ENCODE peak calls at places on chromosomes 3 and 15, in four cellular contexts. T is ascending aorta, E is psoas muscle, H is breast epithelium. G is an unnamed sample.

GRCh38 chr3:49018707-49019006 is 277 bp upstream of the DALRD3 start:
- DNase-seq in H (no peak), E (no peak), T (no peak), G (no peak)

GRCh38 chr3:129015388-129016105 is 14.4 kb downstream of the EFCC1 start:
- DNase-seq in H (no peak), E (peak), T (no peak), G (peak)

GRCh38 chr3:158509891-158510290 is 61.1 kb upstream of the MLF1 start:
- DNase-seq in T (no peak), E (no peak), H (no peak), G (no peak)

GRCh38 chr3:55963611-55964010 is 476.5 kb upstream of the WNT5A start:
- DNase-seq in T (no peak), E (no peak), H (no peak), G (no peak)

GRCh38 chr15:41932939-41933725 is 39.2 kb downstream of the EHD4 start:
- DNase-seq in E (no peak), T (no peak), H (no peak), G (no peak)

GRCh38 chr3:140176526-140176925 is 241.5 kb downstream of the CLSTN2 start:
- DNase-seq in H (no peak), T (no peak), E (no peak), G (no peak)

GRCh38 chr15:36432162-36432561 is 147.3 kb upstream of the CDIN1 start:
- DNase-seq in E (no peak), T (no peak), H (no peak), G (no peak)

GRCh38 chr3:23495507-23495906 is 292.4 kb downstream of the UBE2E2 start:
- DNase-seq in H (no peak), T (no peak), E (no peak), G (no peak)

GRCh38 chr3:106068795-106069194 is 200.0 kb upstream of the CBLB start:
- DNase-seq in H (no peak), T (no peak), E (no peak), G (no peak)

GRCh38 chr3:12775226-12775625 is 16.2 kb upstream of the TMEM40 start:
- DNase-seq in E (no peak), T (no peak), H (no peak), G (no peak)

GRCh38 chr3:59381282-59381681 is 331.5 kb upstream of the CFAP20DC start:
- DNase-seq in E (no peak), T (no peak), H (no peak), G (no peak)

GRCh38 chr3:72319202-72320095 is 528.8 kb downstream of the SHQ1 start:
- DNase-seq in T (no peak), H (no peak), E (no peak), G (no peak)

GRCh38 chr15:31396881-31397560 is 70.4 kb downstream of the KLF13 start:
- DNase-seq in H (peak), E (peak), T (peak), G (no peak)
- H3K27ac ChIP-seq in H (peak), E (peak), T (peak), G (no peak)

DNA sequence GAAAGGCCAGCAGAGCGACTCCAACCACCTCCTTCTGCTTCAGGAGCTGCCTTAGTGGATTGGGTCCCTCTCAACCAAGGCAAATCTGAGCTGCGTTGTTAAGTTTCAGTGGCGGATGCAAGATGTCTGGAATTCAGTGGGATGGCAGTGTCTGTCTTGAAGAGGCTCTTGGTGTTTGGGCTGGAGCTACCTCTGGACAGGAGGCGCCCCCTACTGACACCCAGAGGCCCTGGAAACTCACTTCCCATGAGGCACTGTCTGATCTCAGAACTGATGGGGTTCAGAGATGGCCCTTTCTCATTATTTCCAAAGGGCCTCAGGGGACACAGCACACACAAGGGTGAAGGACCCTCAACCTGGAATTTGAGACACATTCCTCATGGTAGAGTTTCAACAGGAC is 6.0 kb upstream of the SLC28A1 start:
- DNase-seq in T (no peak), E (peak), H (peak), G (peak)
- TF ChIP-seq CTCF in T (peak), E (peak), H (peak), G (no peak)

GRCh38 chr3:153162513-153163348 is 705 bp downstream of the RAP2B start:
- DNase-seq in T (peak), E (peak), H (peak), G (peak)
- H3K27ac ChIP-seq in T (peak), E (peak), H (peak), G (peak)

GRCh38 chr3:57142335-57142734 is 22.8 kb downstream of the IL17RD start:
- DNase-seq in E (no peak), T (no peak), H (no peak), G (no peak)

GRCh38 chr3:57140894-57141293 is 24.3 kb downstream of the IL17RD start:
- DNase-seq in H (no peak), T (no peak), E (no peak), G (no peak)

GRCh38 chr3:57143886-57144459 is 21.2 kb downstream of the IL17RD start:
- DNase-seq in E (no peak), T (no peak), H (no peak), G (no peak)

GRCh38 chr3:57144952-57145351 is 20.2 kb downstream of the IL17RD start:
- DNase-seq in E (no peak), H (no peak), T (no peak), G (no peak)

GRCh38 chr3:57141719-57142118 is 23.4 kb downstream of the IL17RD start:
- DNase-seq in E (no peak), H (no peak), T (no peak), G (no peak)
- TF ChIP-seq CTCF in E (no peak), H (no peak), T (no peak), G (no peak)

GRCh38 chr3:179192542-179192941 is 44.4 kb downstream of the PIK3CA start:
- DNase-seq in T (no peak), H (no peak), E (no peak), G (no peak)
- H3K27ac ChIP-seq in T (no peak), H (no peak), E (no peak), G (no peak)

GRCh38 chr15:70608156-70608555 is 155.2 kb downstream of the UACA start:
- DNase-seq in E (no peak), T (no peak), H (no peak), G (no peak)

GRCh38 chr15:70602281-70602680 is 161.1 kb downstream of the UACA start:
- DNase-seq in E (no peak), H (no peak), T (no peak), G (no peak)

GRCh38 chr15:70602834-70603560 is 160.4 kb downstream of the UACA start:
- DNase-seq in T (no peak), H (no peak), E (no peak), G (no peak)

GRCh38 chr15:70605606-70606410 is 157.6 kb downstream of the UACA start:
- DNase-seq in H (peak), T (no peak), E (peak), G (no peak)

GRCh38 chr15:70604671-70605070 is 158.7 kb downstream of the UACA start:
- DNase-seq in E (no peak), T (no peak), H (no peak), G (no peak)
- TF ChIP-seq CTCF in E (no peak), T (peak), H (no peak), G (no peak)

GRCh38 chr3:97949743-97950142 is 22.5 kb downstream of the RIOX2 start:
- DNase-seq in H (no peak), T (no peak), E (no peak), G (no peak)
- H3K27ac ChIP-seq in H (no peak), T (no peak), E (no peak), G (no peak)

G was measured in CD8-positive, alpha-beta T cell.